ENCODE peak calls at places on chromosomes 12 and 14, in six cellular contexts. One of them, this sample, is unnamed.
A peak's percentile ranks its signal among the peaks of the same experiment; 100 is the strongest.

GRCh38 chr12:19058235-19059021 is 71.1 kb upstream of the PLEKHA5 start:
- DNase-seq in HepG2: no peak
- DNase-seq in GM12878: no peak
- DNase-seq in GM12892: no peak
- DNase-seq in H1: no peak
- DNase-seq in K562: no peak
- DNase-seq in this sample: no peak

GRCh38 chr12:116368196-116369194 is 91.0 kb upstream of the MED13L start:
- DNase-seq in HepG2: no peak
- DNase-seq in GM12878: no peak
- DNase-seq in GM12892: no peak
- DNase-seq in H1: no peak
- DNase-seq in K562: no peak
- DNase-seq in this sample: no peak

GRCh38 chr14:32393119-32393518 is 64.0 kb downstream of the AKAP6 start:
- DNase-seq in HepG2: no peak
- DNase-seq in GM12878: no peak
- DNase-seq in GM12892: no peak
- DNase-seq in H1: no peak
- DNase-seq in K562: no peak
- DNase-seq in this sample: no peak

GRCh38 chr12:4562034-4562657 is at the start of gene DYRK4:
- DNase-seq in HepG2: peak; percentile 72
- DNase-seq in GM12878: no peak
- DNase-seq in GM12892: no peak
- DNase-seq in H1: peak; percentile 93
- DNase-seq in K562: peak; percentile 77
- DNase-seq in this sample: no peak

GRCh38 chr12:62435337-62436163 is 31.1 kb upstream of the MON2 start:
- DNase-seq in HepG2: peak; percentile 58
- DNase-seq in GM12878: no peak
- DNase-seq in GM12892: peak; percentile 46
- DNase-seq in H1: peak; percentile 75
- DNase-seq in K562: no peak
- DNase-seq in this sample: peak; percentile 41

GRCh38 chr14:99574099-99574880 is 29.7 kb downstream of the CCDC85C start:
- DNase-seq in HepG2: peak; percentile 73
- DNase-seq in GM12878: no peak
- DNase-seq in GM12892: no peak
- DNase-seq in H1: no peak
- DNase-seq in K562: no peak
- DNase-seq in this sample: no peak

GRCh38 chr12:76457010-76457409 is 102.6 kb downstream of the OSBPL8 start:
- DNase-seq in HepG2: no peak
- DNase-seq in GM12878: no peak
- DNase-seq in GM12892: no peak
- DNase-seq in H1: no peak
- DNase-seq in K562: no peak
- DNase-seq in this sample: no peak

GRCh38 chr12:91890742-91891141 is 254.9 kb downstream of the BTG1 start:
- DNase-seq in HepG2: no peak
- DNase-seq in GM12878: no peak
- DNase-seq in GM12892: no peak
- DNase-seq in H1: no peak
- DNase-seq in K562: no peak
- DNase-seq in this sample: no peak

GRCh38 chr12:6792522-6793201 is 3.3 kb downstream of the CD4 start:
- DNase-seq in HepG2: peak; percentile 87
- DNase-seq in GM12878: no peak
- DNase-seq in GM12892: no peak
- DNase-seq in H1: no peak
- DNase-seq in K562: no peak
- DNase-seq in this sample: no peak

DNA sequence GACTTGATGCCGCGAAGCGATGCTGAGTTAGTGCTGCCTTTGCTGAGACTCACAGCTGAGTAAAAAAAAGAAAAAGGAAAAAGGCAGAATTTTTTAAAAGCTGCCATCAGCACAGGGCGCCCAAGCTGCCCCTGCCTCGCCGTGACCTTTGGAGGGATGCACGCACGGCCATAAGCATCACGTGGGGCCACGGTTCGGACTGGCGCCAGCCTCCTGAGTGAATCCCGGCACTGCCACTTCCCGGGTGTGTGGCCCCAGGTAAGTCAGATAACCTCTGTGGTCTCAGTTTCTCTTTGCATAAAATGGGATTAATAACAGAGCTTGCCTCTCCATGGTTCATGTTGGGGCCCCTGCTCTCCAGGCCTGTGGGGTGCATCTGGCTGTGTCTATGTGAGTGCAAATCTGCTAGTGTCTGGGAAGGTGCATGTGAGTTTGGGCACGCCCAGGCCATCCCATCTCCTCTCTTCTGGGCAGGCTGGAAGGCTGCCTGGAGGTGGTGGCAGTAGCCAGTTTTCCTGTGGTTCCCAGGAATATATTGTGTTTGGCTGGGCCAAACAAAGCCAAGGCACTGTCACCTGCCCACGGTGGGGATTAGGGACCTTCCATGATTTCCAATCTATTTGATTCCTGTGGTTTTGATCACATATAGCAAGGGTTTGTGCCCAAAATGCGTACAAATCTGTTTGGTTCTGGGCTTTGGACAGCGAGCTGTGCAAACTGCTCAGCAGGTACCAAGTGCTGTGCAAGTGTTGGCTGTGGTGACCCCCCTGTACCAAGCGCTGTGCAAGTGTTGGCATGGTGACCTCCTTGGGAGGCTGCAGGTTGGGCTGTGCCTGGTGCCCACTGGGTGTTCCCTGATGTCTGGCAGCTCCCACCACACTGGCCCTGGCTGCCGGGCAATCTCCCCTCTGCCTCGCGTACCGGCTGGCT is 43.5 kb upstream of the NCOR2 start:
- DNase-seq in HepG2: no peak
- DNase-seq in GM12878: no peak
- DNase-seq in GM12892: no peak
- DNase-seq in H1: no peak
- DNase-seq in K562: no peak
- DNase-seq in this sample: no peak
- TF ChIP-seq TAF1 in HepG2: no peak
- TF ChIP-seq TAF1 in GM12878: no peak
- TF ChIP-seq TAF1 in GM12892: no peak
- TF ChIP-seq TAF1 in H1: no peak
- TF ChIP-seq TAF1 in K562: no peak
- TF ChIP-seq TAF1 in this sample: no peak

DNA sequence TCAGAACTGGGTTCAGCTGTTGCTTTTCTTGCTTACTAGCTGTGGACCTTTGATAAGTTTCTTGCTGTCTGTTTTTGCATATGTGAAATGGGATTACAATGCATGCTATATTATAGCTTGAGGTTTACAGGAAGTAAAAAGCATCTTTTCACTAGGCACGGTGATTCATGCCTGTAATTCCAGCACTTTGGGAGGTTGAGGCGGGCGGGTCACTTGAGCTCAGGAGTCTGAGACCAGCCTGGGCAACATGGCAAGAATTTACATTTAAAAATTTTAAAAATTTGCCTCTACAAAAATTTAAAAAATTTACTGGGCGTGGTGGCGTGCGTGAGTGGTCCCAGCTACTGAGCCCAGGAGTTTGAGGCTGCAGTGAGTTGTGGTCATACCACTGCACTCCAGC is 42.0 kb downstream of the CALM1 start:
- DNase-seq in HepG2: no peak
- DNase-seq in GM12878: no peak
- DNase-seq in GM12892: no peak
- DNase-seq in H1: no peak
- DNase-seq in K562: no peak
- DNase-seq in this sample: no peak
- TF ChIP-seq POLR2A in HepG2: no peak
- TF ChIP-seq POLR2A in GM12878: no peak
- TF ChIP-seq POLR2A in GM12892: no peak
- TF ChIP-seq POLR2A in H1: no peak
- TF ChIP-seq POLR2A in K562: no peak
- TF ChIP-seq POLR2A in this sample: no peak

GRCh38 chr14:54574528-54574927 is 7.6 kb downstream of the SAMD4A start:
- DNase-seq in HepG2: no peak
- DNase-seq in GM12878: no peak
- DNase-seq in GM12892: no peak
- DNase-seq in H1: no peak
- DNase-seq in K562: no peak
- DNase-seq in this sample: no peak
- TF ChIP-seq TAF1 in HepG2: no peak
- TF ChIP-seq TAF1 in GM12878: no peak
- TF ChIP-seq TAF1 in GM12892: no peak
- TF ChIP-seq TAF1 in H1: no peak
- TF ChIP-seq TAF1 in K562: no peak
- TF ChIP-seq TAF1 in this sample: no peak

GRCh38 chr12:108559748-108560147 is 1.2 kb downstream of the SART3 start:
- DNase-seq in HepG2: no peak
- DNase-seq in GM12878: no peak
- DNase-seq in GM12892: no peak
- DNase-seq in H1: no peak
- DNase-seq in K562: peak; percentile 14
- DNase-seq in this sample: no peak

GRCh38 chr12:108561852-108562347 is 496 bp upstream of the ISCU start:
- DNase-seq in HepG2: no peak
- DNase-seq in GM12878: no peak
- DNase-seq in GM12892: no peak
- DNase-seq in H1: no peak
- DNase-seq in K562: no peak
- DNase-seq in this sample: no peak

GRCh38 chr12:108562348-108563134 is at the start of gene ISCU:
- DNase-seq in HepG2: peak; percentile 93
- DNase-seq in GM12878: peak; percentile 90
- DNase-seq in GM12892: peak; percentile 88
- DNase-seq in H1: peak; percentile 100
- DNase-seq in K562: peak; percentile 97
- DNase-seq in this sample: peak; percentile 88

GRCh38 chr12:108560321-108560721 is 652 bp downstream of the SART3 start:
- DNase-seq in HepG2: peak; percentile 28
- DNase-seq in GM12878: no peak
- DNase-seq in GM12892: no peak
- DNase-seq in H1: no peak
- DNase-seq in K562: no peak
- DNase-seq in this sample: no peak

DNA sequence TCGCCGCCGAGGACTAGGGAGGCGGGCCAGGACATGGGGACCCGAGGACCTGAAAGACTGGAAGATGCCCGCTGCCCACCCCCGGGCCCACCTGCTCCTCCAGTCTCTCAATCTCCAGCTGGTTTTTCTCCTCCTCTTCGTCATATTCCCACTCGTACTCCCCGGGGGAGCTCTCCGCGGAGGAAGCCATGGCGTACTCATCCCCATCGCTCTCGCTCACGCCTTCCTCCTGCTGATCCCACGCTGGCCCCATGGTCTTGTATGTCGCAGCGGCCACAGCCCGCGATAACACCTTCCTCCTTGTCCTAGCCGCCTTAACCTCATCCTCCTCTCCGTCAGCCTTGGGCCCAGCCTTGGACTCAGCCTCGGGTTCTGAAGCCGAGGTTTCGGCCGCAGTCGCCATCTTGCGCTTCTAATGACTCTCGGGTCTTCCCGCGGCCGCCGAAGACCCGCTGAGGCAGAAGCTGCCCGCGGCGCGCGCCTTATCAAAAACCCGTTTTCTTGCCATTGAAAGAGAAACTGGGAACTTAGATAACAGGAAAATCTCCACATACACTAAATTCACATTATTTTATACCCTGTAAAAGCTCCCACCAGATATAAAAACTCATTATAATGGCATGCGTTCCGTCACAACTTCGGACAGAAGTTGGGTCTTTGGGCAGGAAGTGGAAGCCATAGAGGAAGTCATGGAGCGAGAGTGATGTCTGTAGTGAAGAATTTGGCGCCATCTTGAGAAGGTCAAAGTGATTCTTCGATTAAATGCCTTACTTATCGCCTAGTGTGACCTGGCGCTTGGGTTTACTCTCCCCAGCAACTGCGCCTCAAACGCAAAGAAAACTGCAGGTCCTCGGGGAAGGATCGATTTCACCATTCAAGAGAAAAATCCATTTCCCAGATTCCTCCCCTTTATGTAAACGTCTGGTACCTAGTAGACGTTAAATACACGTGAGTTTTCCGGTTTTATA is at the start of gene SART3:
- DNase-seq in HepG2: peak; percentile 89
- DNase-seq in GM12878: peak; percentile 91
- DNase-seq in GM12892: peak; percentile 74
- DNase-seq in H1: peak; percentile 82
- DNase-seq in K562: peak; percentile 79
- DNase-seq in this sample: peak; percentile 66
- TF ChIP-seq POLR2A in HepG2: peak; percentile 62
- TF ChIP-seq POLR2A in GM12878: peak; percentile 97
- TF ChIP-seq POLR2A in GM12892: peak; percentile 93
- TF ChIP-seq POLR2A in H1: peak; percentile 84
- TF ChIP-seq POLR2A in K562: peak; percentile 91
- TF ChIP-seq POLR2A in this sample: peak; percentile 93

DNA sequence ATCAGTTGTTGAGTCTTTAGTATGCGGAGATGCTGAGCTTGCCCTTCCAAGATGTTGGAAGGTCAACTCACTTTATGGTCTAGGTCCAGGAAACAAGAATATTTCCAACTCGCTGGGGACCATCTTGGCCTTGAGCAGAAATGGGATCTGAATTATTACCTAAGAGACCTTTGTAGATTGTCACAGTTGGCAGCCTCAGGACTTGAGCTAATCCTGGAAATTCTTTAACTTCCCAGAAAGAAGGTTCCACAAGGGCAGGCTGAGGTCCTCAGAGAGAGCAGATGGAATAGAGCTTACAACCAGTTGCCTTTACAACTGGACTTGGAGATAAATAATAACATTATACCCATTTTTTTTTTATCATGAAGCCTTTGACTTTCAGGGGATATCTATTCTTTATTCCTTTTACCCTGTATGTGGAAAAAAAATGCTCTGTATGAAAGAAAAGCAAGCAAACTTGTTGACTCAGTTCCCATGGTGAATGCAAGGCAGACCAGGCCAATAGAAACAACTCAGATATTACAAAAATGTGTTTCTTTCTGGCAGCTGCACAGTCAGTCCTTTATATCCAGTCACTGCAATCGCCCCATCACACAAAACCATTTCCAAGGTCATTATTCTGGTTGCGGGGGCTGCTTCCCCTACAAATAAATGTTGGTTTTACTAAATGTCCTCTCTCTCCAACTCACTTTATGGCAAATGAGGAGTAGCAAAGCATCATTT is 401.4 kb downstream of the ZFP36L1 start:
- DNase-seq in HepG2: no peak
- DNase-seq in GM12878: no peak
- DNase-seq in GM12892: no peak
- DNase-seq in H1: no peak
- DNase-seq in K562: no peak
- DNase-seq in this sample: no peak
- TF ChIP-seq TAF1 in HepG2: no peak
- TF ChIP-seq TAF1 in GM12878: no peak
- TF ChIP-seq TAF1 in GM12892: no peak
- TF ChIP-seq TAF1 in H1: no peak
- TF ChIP-seq TAF1 in K562: no peak
- TF ChIP-seq TAF1 in this sample: no peak

GRCh38 chr14:60091550-60092511 is at the start of gene PCNX4:
- DNase-seq in HepG2: peak; percentile 94
- DNase-seq in GM12878: peak; percentile 96
- DNase-seq in GM12892: peak; percentile 65
- DNase-seq in H1: peak; percentile 92
- DNase-seq in K562: peak; percentile 84
- DNase-seq in this sample: peak; percentile 67
- TF ChIP-seq POLR2A in HepG2: peak; percentile 96
- TF ChIP-seq POLR2A in GM12878: peak; percentile 97
- TF ChIP-seq POLR2A in GM12892: peak; percentile 95
- TF ChIP-seq POLR2A in H1: peak; percentile 97
- TF ChIP-seq POLR2A in K562: peak; percentile 88
- TF ChIP-seq POLR2A in this sample: peak; percentile 91